ENCODE peak calls at places on chromosomes 6 and 20, in six cellular contexts. H is D721Med, R is body of pancreas, F is nephron progenitor cell, L is esophagus muscularis mucosa, Y is stomach. U is an unnamed sample.

GRCh38 chr20:40173877-40174276 is 515.2 kb downstream of the MAFB start:
- DNase-seq in L (no peak), Y (no peak), H (no peak), F (peak), R (no peak), U (no peak)

GRCh38 chr6:48111575-48111974 is 578 bp upstream of the PTCHD4 start:
- DNase-seq in R (no peak), H (no peak), Y (no peak), F (no peak), L (no peak), U (no peak)

GRCh38 chr20:17327185-17327780 is 100.4 kb downstream of the PCSK2 start:
- DNase-seq in F (peak), R (peak), Y (no peak), H (no peak), L (peak), U (no peak)

GRCh38 chr6:17505062-17505476 is 95.0 kb upstream of the FAM8A1 start:
- DNase-seq in Y (no peak), L (no peak), R (no peak), F (no peak), H (no peak), U (no peak)

GRCh38 chr20:19292254-19292653 is 79.8 kb downstream of the SLC24A3 start:
- DNase-seq in Y (no peak), H (no peak), R (no peak), F (no peak), L (no peak), U (no peak)

GRCh38 chr6:44452725-44453124 is 65.2 kb downstream of the CDC5L start:
- DNase-seq in R (no peak), Y (no peak), F (no peak), H (no peak), L (no peak), U (no peak)

GRCh38 chr6:32666420-32667300 is at the start of gene HLA-DQB1:
- DNase-seq in H (no peak), R (peak), L (no peak), Y (no peak), F (peak), U (no peak)

GRCh38 chr20:41436679-41437078 is 70.1 kb upstream of the EMILIN3 start:
- DNase-seq in Y (no peak), L (no peak), F (no peak), H (no peak), R (no peak), U (no peak)

GRCh38 chr6:81465859-81466258 is 286.6 kb downstream of the TENT5A start:
- DNase-seq in Y (no peak), F (no peak), R (no peak), L (no peak), H (no peak), U (no peak)

GRCh38 chr6:136158971-136159370 is 91.1 kb downstream of the MTFR2 start:
- DNase-seq in Y (no peak), H (no peak), R (no peak), L (no peak), F (no peak), U (no peak)

DNA sequence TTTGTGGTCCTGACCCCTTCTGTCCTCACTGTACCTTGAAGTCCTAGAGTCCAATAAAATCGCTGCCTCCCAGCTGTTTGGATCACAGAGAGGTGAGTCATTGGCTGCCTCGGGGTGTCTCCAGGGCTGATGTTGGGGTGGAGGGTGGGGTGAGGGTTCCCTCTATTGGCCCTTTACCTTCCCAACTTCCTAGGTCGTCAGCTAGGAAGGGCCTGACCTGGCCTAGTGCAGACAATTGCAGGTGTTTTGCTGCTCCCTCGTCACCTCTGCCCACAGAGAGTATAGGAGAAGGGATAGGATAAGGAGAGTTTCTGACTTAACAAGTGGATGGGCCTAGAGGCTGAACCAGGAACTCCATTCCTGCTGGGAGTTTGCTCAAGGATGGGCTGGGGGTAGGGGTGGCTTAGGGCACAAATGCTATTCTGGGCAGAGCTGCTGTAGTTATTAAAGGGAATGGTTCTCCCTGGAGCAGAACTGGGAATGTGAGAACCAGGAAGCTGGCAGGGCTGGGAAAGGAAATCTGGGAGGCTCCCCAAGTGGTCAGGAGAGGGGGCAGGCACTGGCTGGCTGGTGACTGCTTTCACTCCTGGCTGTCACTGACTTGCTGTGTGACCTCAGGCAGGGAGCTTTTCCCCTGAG is 1.4 kb downstream of the TP53INP2 start:
- DNase-seq in H (no peak), F (no peak), R (peak), L (no peak), Y (peak), U (peak)
- TF ChIP-seq CTCF in H (no peak), F (no peak), R (no peak), L (no peak), Y (no peak), U (no peak)

DNA sequence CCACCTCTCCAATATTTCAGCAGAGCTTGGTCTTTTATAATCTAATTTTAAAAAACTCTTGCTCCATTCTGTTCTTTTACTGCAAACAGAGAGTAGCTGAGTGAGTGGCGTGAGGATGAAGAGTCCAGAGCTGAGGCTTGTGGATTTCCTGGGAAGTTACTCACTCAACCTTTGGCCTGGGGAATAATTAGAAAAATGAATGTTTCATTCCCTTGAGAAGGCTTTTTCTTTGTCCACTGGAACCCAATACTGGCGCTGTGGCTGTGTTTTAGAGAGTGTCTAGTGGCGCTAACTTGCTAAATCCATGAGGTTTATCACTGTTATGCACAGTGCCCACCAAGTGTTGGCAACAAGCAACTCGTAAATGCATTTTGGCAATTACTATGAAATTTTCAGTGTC is 251.5 kb downstream of the HIVEP2 start:
- DNase-seq in R (no peak), H (no peak), F (no peak), L (no peak), Y (no peak), U (no peak)
- TF ChIP-seq CTCF in R (no peak), H (no peak), F (no peak), L (no peak), Y (no peak), U (no peak)

DNA sequence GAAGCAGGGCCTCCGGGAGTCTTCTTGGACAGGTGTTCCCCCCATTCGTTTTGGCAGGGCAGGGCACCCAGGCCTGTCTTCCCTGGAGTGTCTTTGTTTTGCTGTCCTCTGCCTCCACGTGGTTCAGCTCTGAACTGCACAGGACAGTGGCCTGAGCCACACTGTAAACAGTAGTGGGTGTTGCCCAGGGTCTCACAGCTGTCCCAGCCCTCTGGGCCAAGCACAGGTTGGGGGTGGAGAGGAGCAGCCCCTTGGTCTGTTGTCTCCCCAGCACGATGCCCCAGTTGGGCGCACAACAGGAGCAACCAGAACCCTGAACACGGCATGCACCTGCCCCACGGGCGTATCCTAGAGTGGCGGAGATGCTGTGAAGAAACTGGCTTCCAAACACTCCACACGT is 14.4 kb downstream of the CCDC167 start:
- DNase-seq in R (no peak), L (no peak), Y (no peak), H (no peak), F (peak), U (no peak)
- TF ChIP-seq CTCF in R (no peak), L (no peak), Y (no peak), H (peak), F (peak), U (no peak)

GRCh38 chr6:74549746-74550145 is 656.1 kb downstream of the COL12A1 start:
- DNase-seq in H (no peak), R (no peak), Y (no peak), L (no peak), F (no peak), U (no peak)
- TF ChIP-seq CTCF in H (no peak), R (no peak), Y (no peak), L (no peak), F (no peak), U (no peak)

DNA sequence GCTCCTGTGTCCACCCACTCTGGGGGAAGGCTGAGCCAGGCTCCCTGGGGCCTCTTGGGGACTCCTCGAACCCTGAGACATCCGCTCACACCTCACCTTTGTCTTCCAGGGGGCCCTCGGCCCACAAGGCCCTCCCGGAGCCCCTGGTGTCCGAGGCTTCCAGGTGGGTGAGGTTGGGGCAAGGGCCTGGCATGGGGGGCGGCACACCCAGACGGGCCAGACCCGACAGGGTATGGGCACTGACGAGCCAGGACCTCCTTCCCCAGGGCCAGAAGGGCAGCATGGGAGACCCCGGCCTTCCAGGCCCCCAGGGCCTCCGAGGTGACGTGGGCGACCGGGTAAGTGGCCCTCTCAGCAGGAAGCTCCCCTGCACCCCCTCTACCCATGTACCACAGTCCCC is 13.4 kb downstream of the COL9A3 start:
- DNase-seq in R (no peak), L (no peak), Y (no peak), F (no peak), H (no peak), U (no peak)
- TF ChIP-seq CTCF in R (no peak), L (no peak), Y (no peak), F (no peak), H (no peak), U (no peak)

DNA sequence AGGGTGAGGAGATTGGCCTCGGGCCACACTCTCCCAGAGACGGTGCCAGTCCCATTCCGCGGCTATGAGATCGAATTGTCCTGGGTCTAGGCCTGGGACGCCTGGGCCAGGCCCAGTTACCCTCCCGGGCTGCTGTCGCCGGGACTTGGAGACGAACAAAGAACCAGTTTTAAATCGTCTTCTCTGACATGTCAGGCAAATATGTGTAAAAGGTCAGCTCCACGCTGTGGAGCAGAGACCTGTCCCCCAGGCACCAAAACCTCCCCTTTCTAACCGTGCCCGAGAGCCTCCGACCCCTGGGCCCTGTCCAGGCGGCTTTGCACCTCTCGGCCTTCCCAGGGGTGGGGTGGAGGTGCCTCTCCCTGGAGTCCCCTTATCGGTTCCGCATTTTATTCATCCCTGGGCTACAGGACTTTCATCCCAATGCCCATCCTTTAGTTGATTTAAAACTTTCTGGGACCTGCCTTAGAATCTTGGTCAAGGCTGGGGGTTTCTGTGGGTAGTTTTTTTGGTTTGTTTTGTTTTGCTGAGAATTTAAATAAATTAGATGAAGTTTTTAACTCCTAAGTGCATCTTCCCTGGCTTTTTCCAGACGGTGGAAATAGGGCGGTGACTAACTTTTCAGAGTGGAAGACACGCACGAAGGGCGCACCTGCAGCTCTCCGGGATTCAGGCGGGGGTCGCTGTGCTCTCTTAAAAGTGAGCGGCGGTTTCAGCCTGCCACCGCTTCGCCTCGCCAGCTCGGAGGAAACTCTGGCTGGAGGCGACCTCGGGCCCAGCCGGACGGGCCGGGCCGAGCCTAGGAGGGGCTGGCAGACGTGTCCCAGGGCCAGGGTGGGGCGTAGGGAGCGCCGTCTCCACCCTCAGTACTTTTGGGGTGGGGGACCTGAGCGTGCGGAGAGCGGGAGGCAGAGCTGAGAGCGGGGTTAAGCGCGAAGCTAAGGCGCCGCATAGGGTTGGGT is 6.0 kb upstream of the TFAP2A start:
- DNase-seq in R (no peak), L (no peak), F (peak), Y (no peak), H (no peak), U (no peak)
- TF ChIP-seq CTCF in R (no peak), L (no peak), F (peak), Y (no peak), H (no peak), U (no peak)

DNA sequence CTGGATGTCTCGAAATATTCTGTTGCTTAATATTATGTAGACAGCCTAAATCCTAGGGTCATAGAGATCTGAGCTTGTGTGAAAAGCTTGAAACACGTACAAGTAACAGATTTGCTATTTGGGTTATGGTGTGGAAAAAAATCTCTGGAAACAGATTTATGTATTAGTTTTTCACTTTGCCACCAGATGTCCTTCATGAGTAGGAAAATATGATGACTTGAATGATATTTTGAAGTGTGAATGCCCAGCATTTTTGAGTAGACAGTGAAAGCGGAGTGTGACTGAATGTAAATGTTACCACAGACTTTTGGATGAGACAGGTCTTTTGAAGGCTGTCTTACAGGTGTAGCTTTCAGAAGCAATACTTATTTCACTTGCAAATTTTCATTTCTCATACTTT is 4.2 kb upstream of the BMP6 start:
- DNase-seq in R (no peak), Y (no peak), H (no peak), F (no peak), L (no peak), U (no peak)
- TF ChIP-seq CTCF in R (peak), Y (no peak), H (peak), F (no peak), L (peak), U (no peak)

GRCh38 chr6:90098025-90098474 is 198.6 kb downstream of the BACH2 start:
- DNase-seq in F (no peak), L (peak), H (no peak), R (peak), Y (no peak), U (peak)
- TF ChIP-seq CTCF in F (no peak), L (peak), H (peak), R (no peak), Y (no peak), U (no peak)

GRCh38 chr6:143061597-143062385 is 1.1 kb downstream of the AIG1 start:
- DNase-seq in H (no peak), F (no peak), L (no peak), R (no peak), Y (no peak), U (no peak)

GRCh38 chr6:143058987-143059386 is 1.7 kb upstream of the AIG1 start:
- DNase-seq in F (no peak), H (no peak), Y (no peak), R (no peak), L (no peak), U (no peak)

GRCh38 chr6:143060806-143061596 is at the start of gene AIG1:
- DNase-seq in H (peak), F (no peak), L (no peak), R (no peak), Y (no peak), U (peak)

GRCh38 chr6:143059616-143060353 is 904 bp upstream of the AIG1 start:
- DNase-seq in F (no peak), R (peak), Y (no peak), L (no peak), H (no peak), U (no peak)

GRCh38 chr6:143060354-143060805 is 309 bp upstream of the AIG1 start:
- DNase-seq in Y (peak), F (peak), L (peak), H (no peak), R (peak), U (peak)
- TF ChIP-seq CTCF in Y (no peak), F (no peak), L (no peak), H (peak), R (no peak), U (no peak)